ENCODE peak calls at places on chromosome 19, in ten cellular contexts. T, F, S, N, B, V, J, W, Z and D are unnamed samples.

GRCh38 chr19:33794578-33795369 is 1.9 kb upstream of the KCTD15 start:
- DNase-seq in T (peak; percentile 55), F (no peak), S (no peak), N (no peak), B (peak; percentile 29), V (no peak), J (peak; percentile 20), W (no peak), Z (no peak), D (no peak)

GRCh38 chr19:6412111-6412999 is 12.3 kb downstream of the KHSRP start:
- DNase-seq in T (no peak), F (peak; percentile 36), S (no peak), N (peak; percentile 75), B (no peak), V (no peak), J (peak; percentile 11), W (no peak), Z (peak; percentile 69), D (no peak)

GRCh38 chr19:4454621-4454951 is 3.0 kb downstream of the UBXN6 start:
- DNase-seq in T (no peak), F (no peak), S (no peak), N (no peak), B (no peak), V (no peak), J (no peak), W (no peak), Z (no peak), D (no peak)

GRCh38 chr19:5953680-5954213 is 24.2 kb downstream of the RANBP3 start:
- DNase-seq in T (no peak), F (no peak), S (no peak), N (no peak), B (no peak), V (no peak), J (no peak), W (no peak), Z (no peak), D (no peak)

GRCh38 chr19:13091400-13092161 is 11.1 kb downstream of the LYL1 start:
- DNase-seq in T (peak; percentile 96), F (peak; percentile 57), S (peak; percentile 73), N (no peak), B (peak; percentile 74), V (no peak), J (no peak), W (no peak), Z (no peak), D (no peak)

GRCh38 chr19:35868172-35868822 is at the start of gene APLP1:
- DNase-seq in T (peak; percentile 58), F (peak; percentile 71), S (no peak), N (peak; percentile 83), B (no peak), V (peak; percentile 49), J (no peak), W (peak; percentile 13), Z (peak; percentile 85), D (no peak)

GRCh38 chr19:50519006-50519575 is 5.4 kb upstream of the ASPDH start:
- DNase-seq in T (no peak), F (no peak), S (no peak), N (no peak), B (no peak), V (no peak), J (no peak), W (no peak), Z (no peak), D (no peak)

GRCh38 chr19:57560049-57560491 is 407 bp upstream of the ZNF550 start:
- DNase-seq in T (peak; percentile 27), F (no peak), S (no peak), N (no peak), B (peak; percentile 81), V (no peak), J (peak; percentile 71), W (peak; percentile 81), Z (no peak), D (peak; percentile 64)

GRCh38 chr19:5805465-5806132 is 732 bp downstream of the NRTN start:
- DNase-seq in T (peak; percentile 24), F (peak; percentile 76), S (no peak), N (peak; percentile 83), B (no peak), V (peak; percentile 68), J (peak; percentile 13), W (peak; percentile 25), Z (peak; percentile 80), D (peak; percentile 60)

GRCh38 chr19:46470376-46470775 is 987 bp downstream of the PNMA8A start:
- DNase-seq in T (no peak), F (no peak), S (no peak), N (no peak), B (no peak), V (no peak), J (no peak), W (no peak), Z (no peak), D (no peak)

GRCh38 chr19:1027020-1027952 is 878 bp downstream of the CNN2 start:
- DNase-seq in T (peak; percentile 40), F (no peak), S (no peak), N (no peak), B (no peak), V (peak; percentile 47), J (peak; percentile 44), W (no peak), Z (no peak), D (no peak)

GRCh38 chr19:28289294-28290063 is 923.5 kb downstream of the UQCRFS1 start:
- DNase-seq in T (peak; percentile 30), F (peak; percentile 56), S (no peak), N (no peak), B (peak; percentile 51), V (no peak), J (no peak), W (no peak), Z (no peak), D (no peak)

GRCh38 chr19:11984986-11985385 is 20.1 kb downstream of the ZNF763 start:
- DNase-seq in T (no peak), F (no peak), S (no peak), N (peak; percentile 43), B (no peak), V (no peak), J (no peak), W (no peak), Z (peak; percentile 36), D (no peak)

GRCh38 chr19:3603121-3603841 is 3.4 kb downstream of the TBXA2R start:
- DNase-seq in T (no peak), F (no peak), S (no peak), N (no peak), B (no peak), V (no peak), J (no peak), W (no peak), Z (no peak), D (no peak)

GRCh38 chr19:5052515-5052914 is 83.6 kb downstream of the KDM4B start:
- DNase-seq in T (no peak), F (no peak), S (no peak), N (no peak), B (no peak), V (no peak), J (no peak), W (no peak), Z (no peak), D (no peak)

GRCh38 chr19:33444993-33445751 is 71.7 kb downstream of the CEBPG start:
- DNase-seq in T (peak; percentile 7), F (no peak), S (no peak), N (no peak), B (peak; percentile 81), V (no peak), J (no peak), W (no peak), Z (no peak), D (no peak)

GRCh38 chr19:34963531-34964406 is at the start of gene ZNF792:
- DNase-seq in T (peak; percentile 25), F (peak; percentile 66), S (no peak), N (peak; percentile 87), B (peak; percentile 18), V (peak; percentile 67), J (peak; percentile 22), W (peak; percentile 8), Z (peak; percentile 85), D (peak; percentile 45)

GRCh38 chr19:28257396-28257795 is 955.6 kb downstream of the UQCRFS1 start:
- DNase-seq in T (no peak), F (no peak), S (no peak), N (no peak), B (no peak), V (no peak), J (no peak), W (no peak), Z (no peak), D (no peak)

GRCh38 chr19:44988896-44989563 is 12.2 kb upstream of the RELB start:
- DNase-seq in T (peak; percentile 64), F (peak; percentile 73), S (no peak), N (peak; percentile 88), B (peak; percentile 72), V (peak; percentile 61), J (peak; percentile 14), W (peak; percentile 52), Z (peak; percentile 89), D (peak; percentile 21)
- TF ChIP-seq CTCF in T (peak; percentile 71), F (peak; percentile 19), S (peak; percentile 48), N (peak; percentile 74), B (peak; percentile 68), V (peak; percentile 20), J (peak; percentile 79), W (peak; percentile 81), Z (peak; percentile 69), D (peak; percentile 55)

GRCh38 chr19:18385675-18386542 is at the start of gene GDF15:
- DNase-seq in T (peak; percentile 98), F (peak; percentile 66), S (no peak), N (peak; percentile 76), B (peak; percentile 84), V (peak; percentile 87), J (peak; percentile 28), W (peak; percentile 83), Z (peak; percentile 70), D (peak; percentile 77)
- TF ChIP-seq CTCF in T (peak; percentile 88), F (peak; percentile 34), S (peak; percentile 33), N (peak; percentile 56), B (peak; percentile 50), V (no peak), J (peak; percentile 59), W (peak; percentile 85), Z (peak; percentile 62), D (peak; percentile 75)

DNA sequence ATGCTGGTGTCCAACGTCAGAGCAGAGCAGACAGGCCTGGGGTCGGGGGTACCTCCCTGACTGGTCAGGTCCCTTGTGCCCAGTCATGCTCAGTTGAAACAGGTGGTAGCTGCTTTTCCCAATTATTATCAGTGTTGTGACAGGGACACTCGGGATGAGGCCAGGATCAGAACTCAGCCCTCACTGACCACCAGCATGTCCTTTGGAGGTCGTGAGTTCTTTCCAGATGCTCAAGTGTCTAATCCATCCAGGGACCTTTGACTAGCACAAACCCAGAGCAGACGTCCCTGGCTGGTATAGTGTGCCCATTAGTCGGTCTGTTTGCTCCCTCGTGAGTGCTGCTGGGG is 22.4 kb downstream of the MAU2 start:
- DNase-seq in T (no peak), F (no peak), S (no peak), N (no peak), B (no peak), V (no peak), J (no peak), W (no peak), Z (no peak), D (no peak)
- TF ChIP-seq CTCF in T (no peak), F (no peak), S (no peak), N (no peak), B (no peak), V (no peak), J (no peak), W (no peak), Z (no peak), D (peak; percentile 73)

DNA sequence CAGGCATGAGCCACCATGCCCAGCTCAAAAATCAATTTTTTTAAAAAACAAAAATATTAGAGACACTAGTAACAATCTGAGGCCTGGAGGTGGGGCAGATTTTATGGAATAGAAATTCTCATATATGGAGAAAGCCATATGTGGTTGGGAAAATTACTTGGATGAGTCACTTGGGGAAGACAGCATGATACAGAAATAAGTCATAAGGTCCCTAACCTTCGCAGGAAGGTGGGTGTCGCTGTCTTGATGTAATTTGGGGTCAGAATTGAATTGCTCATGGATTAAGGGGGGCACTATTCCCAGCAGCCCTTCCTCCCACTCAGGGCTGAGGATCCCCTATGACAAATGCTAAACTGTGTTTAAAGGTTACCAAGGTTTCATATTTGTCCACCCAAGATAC is 4.9 kb downstream of the RDH8 start:
- DNase-seq in T (no peak), F (no peak), S (no peak), N (no peak), B (peak; percentile 95), V (no peak), J (peak; percentile 66), W (peak; percentile 53), Z (no peak), D (peak; percentile 26)
- TF ChIP-seq CTCF in T (no peak), F (no peak), S (no peak), N (no peak), B (no peak), V (no peak), J (peak; percentile 28), W (peak; percentile 38), Z (no peak), D (no peak)